ENCODE peak calls at places on chromosomes 4 and X, in eight cellular contexts. M, O, X, Q, Z, H, P and L are unnamed samples.

GRCh38 chrX:11908371-11908770 is 150.3 kb downstream of the MSL3 start:
- DNase-seq in O (peak; percentile 25), Q (peak; percentile 8), H (no peak), Z (no peak), M (no peak), X (peak; percentile 8), P (peak; percentile 2), L (peak; percentile 32)

GRCh38 chr4:119647558-119647957 is 19.0 kb upstream of the PDE5A start:
- DNase-seq in O (no peak), P (no peak), H (no peak), M (no peak), Q (no peak), X (no peak), Z (no peak), L (no peak)

GRCh38 chr4:91302120-91302519 is 1001.6 kb upstream of the GRID2 start:
- DNase-seq in M (no peak), P (no peak), Z (no peak), Q (no peak), X (no peak), H (no peak), O (no peak), L (no peak)

GRCh38 chrX:38220024-38220935 is at the start of gene SRPX:
- DNase-seq in X (peak; percentile 21), M (peak; percentile 41), Q (peak; percentile 53), P (no peak), H (peak; percentile 54), O (no peak), Z (peak; percentile 18), L (peak; percentile 58)

GRCh38 chr4:142293536-142293935 is 552.6 kb downstream of the INPP4B start:
- DNase-seq in Q (no peak), P (no peak), X (no peak), Z (no peak), O (no peak), H (no peak), M (no peak), L (no peak)

GRCh38 chr4:189547537-189547936 is 393.1 kb upstream of the FRG1 start:
- DNase-seq in O (no peak), H (no peak), Q (no peak), X (no peak), Z (no peak), M (no peak), P (no peak), L (no peak)

GRCh38 chrX:15206306-15206705 is 63.6 kb downstream of the ASB9 start:
- DNase-seq in O (no peak), X (no peak), Q (no peak), Z (no peak), P (no peak), M (no peak), H (no peak), L (peak; percentile 14)

GRCh38 chr4:186920486-186920885 is 196.8 kb upstream of the FAT1 start:
- DNase-seq in X (no peak), O (no peak), H (no peak), P (no peak), M (no peak), Q (no peak), Z (no peak), L (peak; percentile 25)

GRCh38 chr4:113683143-113683542 is 78.4 kb downstream of the CAMK2D start:
- DNase-seq in O (peak; percentile 88), X (no peak), P (no peak), Z (no peak), Q (no peak), M (no peak), H (no peak), L (no peak)

GRCh38 chr4:89055157-89056080 is 1.6 kb downstream of the FAM13A start:
- DNase-seq in Q (no peak), X (no peak), Z (no peak), P (no peak), M (no peak), H (no peak), O (no peak), L (no peak)

GRCh38 chr4:79609853-79610252 is 201.8 kb upstream of the GK2 start:
- DNase-seq in H (no peak), Z (no peak), M (no peak), P (no peak), Q (no peak), O (no peak), X (no peak), L (no peak)

GRCh38 chr4:164977243-164978164 is at the start of gene TRIM61:
- DNase-seq in P (no peak), O (peak; percentile 54), M (no peak), H (peak; percentile 83), Q (peak; percentile 11), X (no peak), Z (no peak), L (no peak)

GRCh38 chrX:42934020-42934701 is 156.2 kb upstream of the PPP1R2C start:
- DNase-seq in Q (no peak), M (no peak), H (no peak), P (no peak), X (no peak), Z (no peak), O (peak; percentile 75), L (peak; percentile 13)

GRCh38 chr4:79852305-79852730 is 220.7 kb downstream of the ANTXR2 start:
- DNase-seq in Z (no peak), M (peak; percentile 40), X (no peak), O (no peak), P (peak; percentile 10), Q (no peak), H (no peak), L (peak; percentile 63)

DNA sequence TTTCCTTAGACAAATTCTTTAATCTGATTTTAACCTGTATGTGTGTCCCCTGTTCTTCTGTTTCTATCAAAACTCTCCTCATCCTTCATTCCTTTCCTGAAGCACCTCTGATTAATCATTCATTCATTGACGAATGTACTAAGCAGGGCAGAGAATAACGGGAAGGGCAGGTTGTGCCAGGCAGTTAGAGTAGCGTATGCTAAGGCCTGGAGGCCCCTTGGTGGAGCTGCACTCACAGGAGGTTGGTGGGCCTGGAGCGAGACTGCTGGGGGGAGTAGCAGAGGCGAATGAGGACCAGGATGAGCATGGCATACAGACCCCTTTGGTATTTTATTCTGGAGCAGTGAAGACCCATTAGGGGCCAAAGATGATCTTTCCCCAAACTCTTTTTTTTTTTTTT is 22.5 kb downstream of the PTTG2 start:
- DNase-seq in Q (no peak), H (no peak), O (no peak), P (no peak), M (no peak), Z (no peak), X (no peak), L (no peak)
- H3K4me1 ChIP-seq in Q (peaks cover 8% of the 10 kb centered on the region), H (peaks cover 20% of the 10 kb centered on the region), O (peaks cover 21% of the 10 kb centered on the region), P (peaks cover 44% of the 10 kb centered on the region), M (no peaks in the 10 kb centered on the region), Z (peaks cover 2% of the 10 kb centered on the region), X (peaks cover 10% of the 10 kb centered on the region), L (peaks cover 13% of the 10 kb centered on the region)

GRCh38 chr4:169132561-169133305 is 122.7 kb upstream of the CBR4 start:
- DNase-seq in X (no peak), P (no peak), Q (no peak), H (no peak), M (no peak), O (no peak), Z (no peak), L (no peak)
- TF ChIP-seq MAX in X (no peak), P (no peak), Q (no peak), H (no peak), M (no peak), O (no peak), Z (no peak), L (no peak)

DNA sequence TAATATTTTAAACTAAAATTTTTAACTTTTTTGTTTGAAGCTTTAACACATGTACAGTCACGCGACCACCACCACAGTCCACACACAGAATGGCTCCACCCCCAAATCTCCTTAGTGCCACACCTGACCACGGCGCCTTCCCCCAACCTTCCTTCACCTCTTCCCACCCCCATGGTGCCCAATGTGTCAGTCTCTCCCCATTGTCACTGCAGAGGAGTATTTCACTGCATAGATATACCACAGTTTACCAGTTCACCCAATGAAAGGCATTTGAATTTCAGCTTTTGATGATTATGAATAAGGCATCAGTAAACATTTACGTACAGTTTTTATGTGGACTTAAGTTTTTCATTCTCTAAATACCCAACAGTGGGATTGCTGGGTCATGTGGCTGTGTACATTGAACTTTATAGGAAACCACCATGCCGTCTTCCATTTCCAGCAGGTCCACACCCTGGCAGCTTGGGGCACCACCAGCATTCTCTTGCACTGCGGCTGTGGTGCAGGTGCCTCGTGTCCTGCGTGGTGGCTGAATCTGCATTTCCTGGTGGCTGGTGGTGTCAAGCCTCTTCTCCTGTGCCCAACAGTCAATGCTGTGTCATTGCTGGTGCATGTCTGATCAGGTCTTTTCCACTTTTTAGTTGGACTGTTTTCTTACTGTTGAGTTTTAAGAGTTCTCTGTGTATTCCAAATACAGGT is 49.0 kb downstream of the CPLX1 start:
- DNase-seq in H (no peak), Q (no peak), P (no peak), M (no peak), X (no peak), O (no peak), Z (no peak), L (no peak)
- H3K4me1 ChIP-seq in H (peaks cover 3% of the 10 kb centered on the region), Q (peaks cover 18% of the 10 kb centered on the region), P (peaks cover 54% of the 10 kb centered on the region), M (peaks cover 3% of the 10 kb centered on the region), X (peaks cover 9% of the 10 kb centered on the region), O (peaks cover 6% of the 10 kb centered on the region), Z (peaks cover 26% of the 10 kb centered on the region), L (peaks cover 12% of the 10 kb centered on the region)

GRCh38 chr4:37799941-37800554 is 26.4 kb upstream of the PGM2 start:
- DNase-seq in X (no peak), H (no peak), O (no peak), Z (no peak), Q (no peak), P (no peak), M (no peak), L (no peak)

GRCh38 chr4:37803348-37803973 is 23.0 kb upstream of the PGM2 start:
- DNase-seq in H (no peak), Q (peak; percentile 25), P (peak; percentile 57), M (no peak), O (no peak), X (no peak), Z (no peak), L (peak; percentile 74)

GRCh38 chr4:37802068-37802666 is 24.3 kb upstream of the PGM2 start:
- DNase-seq in Z (no peak), M (peak; percentile 86), P (peak; percentile 78), Q (peak; percentile 63), O (no peak), H (no peak), X (peak; percentile 27), L (peak; percentile 73)

GRCh38 chr4:37805091-37805490 is 21.4 kb upstream of the PGM2 start:
- DNase-seq in O (no peak), P (no peak), X (no peak), Q (no peak), M (no peak), Z (no peak), H (no peak), L (no peak)
- TF ChIP-seq MAX in O (no peak), P (no peak), X (no peak), Q (no peak), M (no peak), Z (no peak), H (no peak), L (no peak)